ENCODE peak calls at places on chromosome 22, in eight cellular contexts. M is renal cortical epithelial cell; I is NCI-H187; E is CD4-positive, CD25-positive, alpha-beta regulatory T cell; H is heart left ventricle; D is foreskin keratinocyte; V is activated naive CD8-positive, alpha-beta T cell treated with anti-CD3 and anti-CD28 coated beads, Interleukin-2, amount 50 U/mL, for 24 hours; R is T follicular helper cell. B is an unnamed sample.

GRCh38 chr22:33270596-33270995 is 212.4 kb upstream of the SYN3 start:
- DNase-seq in M (no peak), I (no peak), E (no peak), H (no peak), D (no peak), V (no peak), R (no peak), B (no peak)

GRCh38 chr22:22959147-22959827 is 71.7 kb downstream of the IGLL5 start:
- DNase-seq in M (peak; percentile 40), I (peak; percentile 43), E (peak; percentile 61), H (peak; percentile 73), D (peak; percentile 7), V (peak; percentile 79), R (peak; percentile 67), B (peak; percentile 74)

GRCh38 chr22:49404020-49404419 is 423.7 kb downstream of the BRD1 start:
- DNase-seq in M (no peak), I (no peak), E (no peak), H (no peak), D (no peak), V (no peak), R (no peak), B (no peak)

GRCh38 chr22:29216873-29217666 is 11.4 kb downstream of the EMID1 start:
- DNase-seq in M (peak; percentile 57), I (no peak), E (no peak), H (no peak), D (peak; percentile 13), V (no peak), R (no peak), B (no peak)

GRCh38 chr22:21764038-21764804 is 28.6 kb upstream of the YPEL1 start:
- DNase-seq in M (no peak), I (no peak), E (no peak), H (no peak), D (no peak), V (peak; percentile 16), R (no peak), B (no peak)

GRCh38 chr22:27223317-27224177 is 566.2 kb downstream of the MIAT start:
- DNase-seq in M (peak; percentile 80), I (no peak), E (no peak), H (no peak), D (no peak), V (no peak), R (no peak), B (no peak)

GRCh38 chr22:39519681-39520053 is 695 bp upstream of the ATF4 start:
- DNase-seq in M (no peak), I (no peak), E (no peak), H (peak; percentile 76), D (no peak), V (peak; percentile 56), R (no peak), B (peak; percentile 73)

GRCh38 chr22:36738416-36739020 is 35.0 kb upstream of the CACNG2 start:
- DNase-seq in M (no peak), I (no peak), E (no peak), H (no peak), D (no peak), V (no peak), R (no peak), B (no peak)

GRCh38 chr22:22380098-22381030 is 128.2 kb downstream of the ZNF280B start:
- DNase-seq in M (no peak), I (no peak), E (no peak), H (no peak), D (no peak), V (no peak), R (no peak), B (no peak)

B was measured in right cardiac atrium.